ENCODE peak calls at places on chromosome 15, in four cellular contexts. One of them, this sample, is unnamed.

GRCh38 chr15:26081758-26082068 is 218.6 kb upstream of the ATP10A start:
- DNase-seq in A549: peak
- DNase-seq in heart left ventricle: no peak
- DNase-seq in psoas muscle: no peak
- DNase-seq in this sample: no peak

GRCh38 chr15:72271895-72272212 is 500 bp downstream of the PARP6 start:
- DNase-seq in A549: peak
- DNase-seq in heart left ventricle: no peak
- DNase-seq in psoas muscle: no peak
- DNase-seq in this sample: peak

GRCh38 chr15:70254186-70254974 is 156.7 kb upstream of the TLE3 start:
- DNase-seq in A549: no peak
- DNase-seq in heart left ventricle: no peak
- DNase-seq in psoas muscle: no peak
- DNase-seq in this sample: no peak

GRCh38 chr15:34360298-34360697 is 6.7 kb downstream of the LPCAT4 start:
- DNase-seq in A549: no peak
- DNase-seq in heart left ventricle: no peak
- DNase-seq in psoas muscle: no peak
- DNase-seq in this sample: no peak

GRCh38 chr15:98649621-98649995 is 1.3 kb downstream of the IGF1R start:
- DNase-seq in A549: peak
- DNase-seq in heart left ventricle: peak
- DNase-seq in psoas muscle: peak
- DNase-seq in this sample: peak

GRCh38 chr15:57550640-57551039 is 41.1 kb upstream of the MYZAP start:
- DNase-seq in A549: no peak
- DNase-seq in heart left ventricle: peak
- DNase-seq in psoas muscle: peak
- DNase-seq in this sample: no peak

GRCh38 chr15:79455361-79455760 is 23.2 kb downstream of the MINAR1 start:
- DNase-seq in A549: no peak
- DNase-seq in heart left ventricle: no peak
- DNase-seq in psoas muscle: no peak
- DNase-seq in this sample: no peak

GRCh38 chr15:55909036-55909811 is 84.2 kb downstream of the NEDD4 start:
- DNase-seq in A549: no peak
- DNase-seq in heart left ventricle: no peak
- DNase-seq in psoas muscle: peak
- DNase-seq in this sample: no peak

DNA sequence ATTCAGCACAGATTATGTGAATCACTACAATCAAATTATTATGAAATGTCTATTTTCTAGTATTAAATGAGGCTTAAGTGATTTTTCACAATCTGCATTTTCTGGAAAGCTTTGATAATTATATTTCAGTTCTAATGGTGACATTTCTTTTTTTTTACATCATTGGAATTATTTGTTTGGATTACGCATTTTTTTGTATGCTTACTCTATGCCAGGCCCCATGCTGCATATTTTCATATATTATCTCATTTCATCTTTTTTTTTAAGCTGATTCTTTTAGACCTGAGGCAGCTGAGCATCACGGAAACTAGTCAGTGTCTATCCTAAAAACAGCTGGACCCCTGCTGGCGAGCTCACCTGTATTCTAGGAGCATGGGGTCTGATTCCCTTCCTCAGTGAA is 31.1 kb downstream of the SLCO3A1 start:
- DNase-seq in A549: no peak
- DNase-seq in heart left ventricle: no peak
- DNase-seq in psoas muscle: no peak
- DNase-seq in this sample: no peak
- H3K27ac ChIP-seq in A549: no peak
- H3K27ac ChIP-seq in heart left ventricle: no peak
- H3K27ac ChIP-seq in psoas muscle: no peak
- H3K27ac ChIP-seq in this sample: no peak

DNA sequence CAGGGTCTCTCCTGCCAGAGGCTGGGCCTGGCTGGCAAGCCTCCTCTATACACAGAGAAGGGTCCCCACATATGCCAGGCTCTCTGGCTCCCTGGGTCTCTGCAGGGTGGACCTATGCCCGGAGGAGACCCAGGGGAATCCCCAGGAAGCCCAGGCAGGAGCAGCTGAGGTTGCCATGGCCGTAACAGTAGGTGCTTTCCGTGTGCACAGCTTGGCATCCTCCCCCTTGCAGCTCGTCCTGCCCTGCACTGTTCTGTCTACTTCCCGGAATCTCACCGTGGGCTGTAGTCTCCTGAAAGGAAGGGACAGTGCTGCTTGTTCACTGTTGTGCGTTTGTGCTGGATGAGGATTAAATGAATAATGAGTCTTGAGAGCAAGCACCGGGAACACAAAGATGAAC is 47.8 kb downstream of the DAPK2 start:
- DNase-seq in A549: no peak
- DNase-seq in heart left ventricle: no peak
- DNase-seq in psoas muscle: no peak
- DNase-seq in this sample: no peak
- H3K27ac ChIP-seq in A549: no peak
- H3K27ac ChIP-seq in heart left ventricle: peak
- H3K27ac ChIP-seq in psoas muscle: peak
- H3K27ac ChIP-seq in this sample: no peak

DNA sequence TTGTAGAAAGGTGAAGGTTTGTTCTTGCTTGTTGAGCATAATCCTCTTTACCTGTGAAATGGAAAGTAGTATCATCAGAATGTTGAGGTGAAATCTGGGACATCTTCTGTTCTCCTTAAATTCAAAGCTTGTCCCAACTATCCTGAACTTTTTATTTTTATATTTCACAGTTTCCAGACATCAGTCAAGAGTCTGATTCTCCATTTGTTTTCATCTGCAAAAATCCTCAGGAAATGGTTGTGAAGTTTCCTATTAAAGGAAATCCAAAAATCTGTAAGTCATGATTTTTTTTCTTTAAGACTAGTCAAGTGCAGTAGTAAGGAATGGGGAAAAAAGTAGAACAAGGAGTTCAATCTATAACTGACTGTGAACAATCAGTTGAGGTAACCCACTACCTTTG is 15.5 kb upstream of the ZNF609 start:
- DNase-seq in A549: no peak
- DNase-seq in heart left ventricle: no peak
- DNase-seq in psoas muscle: no peak
- DNase-seq in this sample: no peak
- H3K27ac ChIP-seq in A549: peak
- H3K27ac ChIP-seq in heart left ventricle: peak
- H3K27ac ChIP-seq in psoas muscle: no peak
- H3K27ac ChIP-seq in this sample: no peak

DNA sequence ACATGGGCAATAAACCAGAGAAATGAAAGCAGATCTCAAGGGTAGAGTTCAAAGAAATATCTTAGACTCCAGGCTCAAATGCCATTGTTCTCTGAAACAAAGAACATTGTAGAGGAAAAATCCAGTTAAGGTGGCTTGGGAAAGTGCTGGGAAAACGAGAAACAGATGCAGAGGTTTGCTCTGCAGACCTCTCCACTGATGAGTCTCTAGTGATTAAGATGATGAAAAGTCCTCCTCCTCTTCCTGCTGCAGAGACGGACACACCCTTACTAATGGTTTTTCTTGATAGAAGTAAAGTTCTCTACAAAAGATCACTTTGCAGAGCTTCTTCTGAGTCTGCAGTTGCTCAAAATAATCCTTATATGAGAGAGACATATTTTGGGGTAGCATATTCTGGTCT is 264.7 kb downstream of the GABRG3 start:
- DNase-seq in A549: no peak
- DNase-seq in heart left ventricle: no peak
- DNase-seq in psoas muscle: no peak
- DNase-seq in this sample: no peak
- H3K27ac ChIP-seq in A549: no peak
- H3K27ac ChIP-seq in heart left ventricle: no peak
- H3K27ac ChIP-seq in psoas muscle: no peak
- H3K27ac ChIP-seq in this sample: no peak

GRCh38 chr15:85795669-85796305 is 1.1 kb upstream of the KLHL25 start:
- DNase-seq in A549: no peak
- DNase-seq in heart left ventricle: no peak
- DNase-seq in psoas muscle: no peak
- DNase-seq in this sample: no peak

GRCh38 chr15:85795320-85795668 is 569 bp upstream of the KLHL25 start:
- DNase-seq in A549: no peak
- DNase-seq in heart left ventricle: no peak
- DNase-seq in psoas muscle: no peak
- DNase-seq in this sample: no peak

GRCh38 chr15:85792872-85793621 is 1.7 kb downstream of the KLHL25 start:
- DNase-seq in A549: no peak
- DNase-seq in heart left ventricle: no peak
- DNase-seq in psoas muscle: no peak
- DNase-seq in this sample: no peak

GRCh38 chr15:85793641-85794597 is 806 bp downstream of the KLHL25 start:
- DNase-seq in A549: peak
- DNase-seq in heart left ventricle: peak
- DNase-seq in psoas muscle: peak
- DNase-seq in this sample: peak

DNA sequence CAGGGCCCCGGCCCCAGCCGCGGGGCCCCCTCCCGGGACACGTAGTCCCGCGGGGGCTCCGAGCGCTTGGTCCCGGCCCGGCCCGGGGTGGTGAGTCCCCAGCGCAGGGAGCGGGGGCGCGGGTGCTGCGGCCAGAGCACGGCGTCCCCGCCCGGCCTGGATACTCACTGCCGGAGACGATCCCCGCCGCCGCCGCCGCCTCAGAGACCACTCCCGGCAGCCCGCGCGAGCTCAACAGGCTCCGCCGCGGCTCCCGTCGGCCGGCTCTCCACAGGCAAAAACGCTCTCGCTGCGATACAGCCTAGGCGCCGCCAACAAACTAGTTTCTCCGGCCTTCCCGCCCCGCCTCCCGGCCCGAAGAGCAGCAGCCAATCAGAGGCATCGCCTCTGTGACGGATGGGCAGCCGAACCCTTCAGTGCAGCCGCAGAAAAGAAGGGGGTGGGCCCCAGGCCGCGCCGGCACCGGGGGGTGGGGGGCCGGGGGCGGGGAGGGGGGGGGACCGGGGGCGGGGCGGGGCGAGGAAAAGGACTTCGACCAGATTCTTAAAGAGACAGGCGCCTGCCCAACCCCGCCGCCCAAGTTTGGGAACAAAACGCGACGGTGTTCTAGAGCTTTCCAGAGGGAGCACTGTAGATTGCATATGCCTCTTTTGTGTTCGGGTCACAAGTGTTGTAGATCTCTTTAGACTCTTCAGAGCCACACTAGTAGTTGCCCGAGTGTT is at the start of gene KLHL25:
- DNase-seq in A549: peak
- DNase-seq in heart left ventricle: peak
- DNase-seq in psoas muscle: peak
- DNase-seq in this sample: peak
- H3K27ac ChIP-seq in A549: peak
- H3K27ac ChIP-seq in heart left ventricle: peak
- H3K27ac ChIP-seq in psoas muscle: peak
- H3K27ac ChIP-seq in this sample: peak

GRCh38 chr15:64865126-64865997 is 23.6 kb downstream of the PLEKHO2 start:
- DNase-seq in A549: no peak
- DNase-seq in heart left ventricle: no peak
- DNase-seq in psoas muscle: no peak
- DNase-seq in this sample: no peak

GRCh38 chr15:64864080-64864479 is 22.4 kb downstream of the PLEKHO2 start:
- DNase-seq in A549: no peak
- DNase-seq in heart left ventricle: no peak
- DNase-seq in psoas muscle: no peak
- DNase-seq in this sample: no peak

GRCh38 chr15:64869501-64869900 is 27.8 kb downstream of the PLEKHO2 start:
- DNase-seq in A549: no peak
- DNase-seq in heart left ventricle: no peak
- DNase-seq in psoas muscle: no peak
- DNase-seq in this sample: no peak

GRCh38 chr15:64861960-64862359 is 20.2 kb downstream of the PLEKHO2 start:
- DNase-seq in A549: no peak
- DNase-seq in heart left ventricle: no peak
- DNase-seq in psoas muscle: no peak
- DNase-seq in this sample: no peak

GRCh38 chr15:64865998-64866520 is 24.3 kb downstream of the PLEKHO2 start:
- DNase-seq in A549: no peak
- DNase-seq in heart left ventricle: no peak
- DNase-seq in psoas muscle: no peak
- DNase-seq in this sample: no peak
- H3K27ac ChIP-seq in A549: no peak
- H3K27ac ChIP-seq in heart left ventricle: no peak
- H3K27ac ChIP-seq in psoas muscle: no peak
- H3K27ac ChIP-seq in this sample: no peak

GRCh38 chr15:75209289-75209676 is 7.6 kb downstream of the C15orf39 start:
- DNase-seq in A549: no peak
- DNase-seq in heart left ventricle: no peak
- DNase-seq in psoas muscle: no peak
- DNase-seq in this sample: no peak
- H3K27ac ChIP-seq in A549: no peak
- H3K27ac ChIP-seq in heart left ventricle: no peak
- H3K27ac ChIP-seq in psoas muscle: no peak
- H3K27ac ChIP-seq in this sample: no peak

GRCh38 chr15:66744610-66745279 is 42.7 kb downstream of the SMAD6 start:
- DNase-seq in A549: peak
- DNase-seq in heart left ventricle: no peak
- DNase-seq in psoas muscle: no peak
- DNase-seq in this sample: no peak
- H3K27ac ChIP-seq in A549: peak
- H3K27ac ChIP-seq in heart left ventricle: peak
- H3K27ac ChIP-seq in psoas muscle: no peak
- H3K27ac ChIP-seq in this sample: peak

GRCh38 chr15:60859996-60860494 is 369.1 kb downstream of the RORA start:
- DNase-seq in A549: no peak
- DNase-seq in heart left ventricle: no peak
- DNase-seq in psoas muscle: no peak
- DNase-seq in this sample: no peak

GRCh38 chr15:60869851-60870250 is 359.3 kb downstream of the RORA start:
- DNase-seq in A549: no peak
- DNase-seq in heart left ventricle: no peak
- DNase-seq in psoas muscle: no peak
- DNase-seq in this sample: peak

GRCh38 chr15:60871152-60871551 is 357.9 kb downstream of the RORA start:
- DNase-seq in A549: no peak
- DNase-seq in heart left ventricle: no peak
- DNase-seq in psoas muscle: no peak
- DNase-seq in this sample: no peak

DNA sequence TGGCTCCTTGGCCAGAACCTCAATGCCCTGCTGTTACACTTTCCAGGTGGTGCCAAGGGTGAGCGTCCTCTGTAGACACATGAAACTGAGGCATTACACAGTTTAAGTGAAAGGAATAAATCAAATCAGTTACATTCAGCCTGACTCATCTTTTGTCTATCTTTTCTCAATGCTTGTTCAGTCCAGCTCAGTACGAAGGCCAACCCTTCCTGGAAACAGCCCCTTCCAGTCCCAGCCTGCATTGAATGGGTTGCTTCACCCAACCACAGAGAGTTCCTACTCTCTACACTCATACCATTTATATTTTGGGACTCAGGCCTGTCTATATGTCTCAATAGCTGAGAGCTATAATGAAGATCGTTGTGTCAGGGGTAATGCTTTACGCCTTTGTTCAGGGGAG is 363.6 kb downstream of the RORA start:
- DNase-seq in A549: no peak
- DNase-seq in heart left ventricle: no peak
- DNase-seq in psoas muscle: no peak
- DNase-seq in this sample: peak
- H3K27ac ChIP-seq in A549: no peak
- H3K27ac ChIP-seq in heart left ventricle: no peak
- H3K27ac ChIP-seq in psoas muscle: no peak
- H3K27ac ChIP-seq in this sample: no peak

GRCh38 chr15:99720533-99720932 is 12.7 kb downstream of the LYSMD4 start:
- DNase-seq in A549: no peak
- DNase-seq in heart left ventricle: no peak
- DNase-seq in psoas muscle: no peak
- DNase-seq in this sample: no peak
- H3K27ac ChIP-seq in A549: no peak
- H3K27ac ChIP-seq in heart left ventricle: no peak
- H3K27ac ChIP-seq in psoas muscle: peak
- H3K27ac ChIP-seq in this sample: no peak

This sample was measured in cardiac muscle cell.